ENCODE peak calls at places on chromosomes 3 and 15, in nine cellular contexts. I is stimulated activated CD8-positive, alpha-beta memory T cell treated with anti-CD3 and anti-CD28 coated beads, Interleukin-12 subunit alpha, Interleukin-12 subunit beta, amount 100 ng/mL, for 1 hour; M is T follicular helper cell; U is cortex of kidney; K is ELR; C is activated naive CD4-positive, alpha-beta T cell treated with Interleukin-2 at 50 U/mL for 16 hours; J is NCI-H748 treated with DMSO at 0.1 percent for 48 hours; Y is NAMALWA; Z is EL. B is an unnamed sample.

GRCh38 chr3:30307548-30307947 is 298.9 kb upstream of the TGFBR2 start:
- DNase-seq in I (no peak), M (no peak), U (no peak), K (no peak), C (no peak), J (no peak), Y (no peak), Z (no peak), B (no peak)

GRCh38 chr3:183211390-183211789 is 41.7 kb upstream of the B3GNT5 start:
- DNase-seq in I (no peak), M (no peak), U (no peak), K (no peak), C (no peak), J (no peak), Y (no peak), Z (no peak), B (no peak)

GRCh38 chr3:125353659-125354058 is 21.5 kb downstream of the ZNF148 start:
- DNase-seq in I (no peak), M (no peak), U (no peak), K (no peak), C (no peak), J (no peak), Y (no peak), Z (no peak), B (no peak)

GRCh38 chr15:47397587-47397986 is 319.7 kb upstream of the SEMA6D start:
- DNase-seq in I (no peak), M (no peak), U (no peak), K (no peak), C (no peak), J (no peak), Y (no peak), Z (no peak), B (no peak)

GRCh38 chr15:84669726-84670125 is 11.7 kb upstream of the NMB start:
- DNase-seq in I (no peak), M (no peak), U (no peak), K (peak), C (peak), J (no peak), Y (no peak), Z (peak), B (no peak)

GRCh38 chr3:100893590-100893989 is 99.6 kb downstream of the ABI3BP start:
- DNase-seq in I (no peak), M (no peak), U (no peak), K (peak), C (no peak), J (no peak), Y (no peak), Z (peak), B (no peak)

GRCh38 chr3:163368168-163368567 is 1710.1 kb downstream of the SI start:
- DNase-seq in I (no peak), M (no peak), U (no peak), K (peak), C (no peak), J (no peak), Y (no peak), Z (peak), B (no peak)

GRCh38 chr15:53746101-53746500 is 13.4 kb downstream of the WDR72 start:
- DNase-seq in I (no peak), M (no peak), U (no peak), K (no peak), C (no peak), J (peak), Y (no peak), Z (no peak), B (no peak)

GRCh38 chr3:133113526-133113925 is 75.3 kb downstream of the TMEM108 start:
- DNase-seq in I (no peak), M (no peak), U (no peak), K (peak), C (no peak), J (no peak), Y (no peak), Z (no peak), B (no peak)

GRCh38 chr15:27448234-27448633 is 477.3 kb downstream of the GABRG3 start:
- DNase-seq in I (no peak), M (no peak), U (no peak), K (no peak), C (no peak), J (no peak), Y (no peak), Z (no peak), B (no peak)

GRCh38 chr3:110881069-110881468 is 190.5 kb upstream of the NECTIN3 start:
- DNase-seq in I (no peak), M (no peak), U (no peak), K (peak), C (no peak), J (peak), Y (peak), Z (peak), B (no peak)

GRCh38 chr3:54358969-54359648 is 236.8 kb downstream of the CACNA2D3 start:
- DNase-seq in I (no peak), M (no peak), U (no peak), K (no peak), C (no peak), J (no peak), Y (no peak), Z (no peak), B (no peak)

GRCh38 chr3:103499132-103499885 is 1064.5 kb downstream of the ZPLD1 start:
- DNase-seq in I (no peak), M (no peak), U (no peak), K (peak), C (no peak), J (no peak), Y (no peak), Z (peak), B (no peak)

GRCh38 chr3:186965141-186965879 is 35.0 kb downstream of the ST6GAL1 start:
- DNase-seq in I (no peak), M (no peak), U (no peak), K (no peak), C (peak), J (no peak), Y (no peak), Z (peak), B (no peak)

GRCh38 chr3:117553461-117553860 is 843.9 kb downstream of the TUSC7 start:
- DNase-seq in I (no peak), M (no peak), U (no peak), K (peak), C (no peak), J (no peak), Y (no peak), Z (peak), B (no peak)

GRCh38 chr15:70264014-70264492 is 166.3 kb upstream of the TLE3 start:
- DNase-seq in I (no peak), M (no peak), U (no peak), K (no peak), C (no peak), J (peak), Y (peak), Z (no peak), B (no peak)

GRCh38 chr15:44682211-44682610 is 18.7 kb upstream of the SPG11 start:
- DNase-seq in I (no peak), M (no peak), U (no peak), K (no peak), C (no peak), J (no peak), Y (no peak), Z (no peak), B (no peak)

GRCh38 chr15:74035121-74035829 is 40.8 kb downstream of the PML start:
- DNase-seq in I (no peak), M (no peak), U (no peak), K (no peak), C (no peak), J (no peak), Y (no peak), Z (no peak), B (no peak)

GRCh38 chr3:159821148-159821547 is 167.5 kb upstream of the IL12A start:
- DNase-seq in I (no peak), M (no peak), U (no peak), K (no peak), C (no peak), J (no peak), Y (no peak), Z (no peak), B (no peak)

GRCh38 chr3:143269741-143270140 is 150.2 kb downstream of the CHST2 start:
- DNase-seq in I (no peak), M (no peak), U (no peak), K (no peak), C (no peak), J (no peak), Y (no peak), Z (no peak), B (no peak)

GRCh38 chr15:95261546-95261945 is 1030.2 kb downstream of the MCTP2 start:
- DNase-seq in I (no peak), M (no peak), U (no peak), K (no peak), C (no peak), J (no peak), Y (no peak), Z (no peak), B (no peak)

GRCh38 chr3:64088408-64089136 is 65.3 kb upstream of the PSMD6 start:
- DNase-seq in I (no peak), M (no peak), U (no peak), K (no peak), C (no peak), J (peak), Y (no peak), Z (no peak), B (no peak)

GRCh38 chr15:92500023-92500630 is 106.4 kb downstream of the ST8SIA2 start:
- DNase-seq in I (no peak), M (no peak), U (no peak), K (no peak), C (no peak), J (no peak), Y (no peak), Z (no peak), B (no peak)

B was measured in cerebellar nuclear complex.